ENCODE peak calls at places on chromosome 18, in four cellular contexts. One of them, this sample, is unnamed.

GRCh38 chr18:29560270-29560669 is 1383.3 kb upstream of the CDH2 start:
- DNase-seq in transverse colon: no peak
- DNase-seq in ovary: no peak
- DNase-seq in stomach: no peak
- DNase-seq in this sample: no peak

GRCh38 chr18:77650799-77651385 is 401.2 kb downstream of the GALR1 start:
- DNase-seq in stomach: peak
- DNase-seq in ovary: peak
- DNase-seq in transverse colon: peak
- DNase-seq in this sample: peak

GRCh38 chr18:9951022-9951859 is 37.4 kb downstream of the VAPA start:
- DNase-seq in stomach: no peak
- DNase-seq in transverse colon: peak
- DNase-seq in ovary: peak
- DNase-seq in this sample: no peak

GRCh38 chr18:79588636-79589481 is 90.7 kb upstream of the CTDP1 start:
- DNase-seq in ovary: peak
- DNase-seq in stomach: peak
- DNase-seq in transverse colon: peak
- DNase-seq in this sample: peak

GRCh38 chr18:54119524-54120019 is 104.9 kb downstream of the MBD2 start:
- DNase-seq in ovary: no peak
- DNase-seq in stomach: no peak
- DNase-seq in transverse colon: no peak
- DNase-seq in this sample: peak

GRCh38 chr18:10822457-10822856 is 296.6 kb downstream of the NAPG start:
- DNase-seq in transverse colon: no peak
- DNase-seq in ovary: no peak
- DNase-seq in stomach: no peak
- DNase-seq in this sample: no peak

GRCh38 chr18:25832008-25832604 is 258.3 kb downstream of the SS18 start:
- DNase-seq in ovary: peak
- DNase-seq in transverse colon: peak
- DNase-seq in stomach: peak
- DNase-seq in this sample: peak

GRCh38 chr18:48979944-48980890 is 29.5 kb upstream of the SMAD7 start:
- DNase-seq in ovary: no peak
- DNase-seq in stomach: no peak
- DNase-seq in transverse colon: peak
- DNase-seq in this sample: no peak

GRCh38 chr18:48829443-48830149 is 121.2 kb downstream of the SMAD7 start:
- DNase-seq in stomach: peak
- DNase-seq in ovary: no peak
- DNase-seq in transverse colon: no peak
- DNase-seq in this sample: no peak

GRCh38 chr18:49055787-49056186 is 105.0 kb upstream of the SMAD7 start:
- DNase-seq in ovary: peak
- DNase-seq in stomach: peak
- DNase-seq in transverse colon: peak
- DNase-seq in this sample: peak

GRCh38 chr18:43159091-43159490 is 43.6 kb upstream of the RIT2 start:
- DNase-seq in transverse colon: no peak
- DNase-seq in ovary: no peak
- DNase-seq in stomach: no peak
- DNase-seq in this sample: peak

GRCh38 chr18:35267809-35268208 is 22.2 kb downstream of the ZSCAN30 start:
- DNase-seq in ovary: peak
- DNase-seq in transverse colon: peak
- DNase-seq in stomach: no peak
- DNase-seq in this sample: peak

GRCh38 chr18:51337406-51337805 is 139.9 kb upstream of the MEX3C start:
- DNase-seq in transverse colon: no peak
- DNase-seq in ovary: no peak
- DNase-seq in stomach: no peak
- DNase-seq in this sample: no peak

GRCh38 chr18:78526275-78526674 is 453.3 kb upstream of the SALL3 start:
- DNase-seq in stomach: no peak
- DNase-seq in transverse colon: no peak
- DNase-seq in ovary: no peak
- DNase-seq in this sample: no peak

GRCh38 chr18:78519394-78520062 is 460.1 kb upstream of the SALL3 start:
- DNase-seq in ovary: no peak
- DNase-seq in stomach: peak
- DNase-seq in transverse colon: no peak
- DNase-seq in this sample: no peak

GRCh38 chr18:73087291-73087977 is 219.6 kb upstream of the NETO1 start:
- DNase-seq in stomach: no peak
- DNase-seq in ovary: no peak
- DNase-seq in transverse colon: no peak
- DNase-seq in this sample: no peak

GRCh38 chr18:25247725-25248124 is 104.2 kb downstream of the ZNF521 start:
- DNase-seq in transverse colon: no peak
- DNase-seq in ovary: no peak
- DNase-seq in stomach: no peak
- DNase-seq in this sample: no peak

DNA sequence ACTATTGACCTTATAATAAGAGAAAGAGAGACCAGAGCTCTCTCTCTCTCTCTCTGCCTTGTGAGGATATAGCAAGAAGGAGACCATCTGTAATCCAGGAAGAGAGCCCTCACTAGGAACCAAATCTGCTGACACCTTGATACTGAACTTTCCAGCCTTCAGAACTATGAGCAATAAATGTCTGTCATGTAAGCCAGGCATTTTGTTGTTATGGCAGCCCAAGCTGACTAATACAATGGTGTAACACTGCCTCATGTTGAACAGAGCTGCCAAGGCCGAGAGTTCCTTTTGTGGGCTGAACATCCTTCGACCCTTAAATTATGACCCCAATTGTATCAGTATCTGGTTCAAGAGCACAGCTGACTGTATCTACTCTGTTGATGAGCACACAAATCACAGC is 108.0 kb downstream of the LRRC30 start:
- DNase-seq in transverse colon: no peak
- DNase-seq in stomach: no peak
- DNase-seq in ovary: no peak
- DNase-seq in this sample: no peak
- TF ChIP-seq CTCF in transverse colon: no peak
- TF ChIP-seq CTCF in stomach: no peak
- TF ChIP-seq CTCF in ovary: no peak
- TF ChIP-seq CTCF in this sample: no peak

GRCh38 chr18:32884543-32884942 is 111.7 kb upstream of the KLHL14 start:
- DNase-seq in ovary: no peak
- DNase-seq in transverse colon: no peak
- DNase-seq in stomach: no peak
- DNase-seq in this sample: no peak

GRCh38 chr18:32889620-32890593 is 117.1 kb upstream of the KLHL14 start:
- DNase-seq in ovary: no peak
- DNase-seq in stomach: no peak
- DNase-seq in transverse colon: no peak
- DNase-seq in this sample: no peak

GRCh38 chr18:32891797-32892196 is 119.0 kb upstream of the KLHL14 start:
- DNase-seq in ovary: no peak
- DNase-seq in transverse colon: no peak
- DNase-seq in stomach: no peak
- DNase-seq in this sample: no peak

GRCh38 chr18:32891130-32891529 is 118.3 kb upstream of the KLHL14 start:
- DNase-seq in stomach: no peak
- DNase-seq in transverse colon: no peak
- DNase-seq in ovary: no peak
- DNase-seq in this sample: no peak

GRCh38 chr18:32888311-32888710 is 115.5 kb upstream of the KLHL14 start:
- DNase-seq in transverse colon: no peak
- DNase-seq in stomach: no peak
- DNase-seq in ovary: no peak
- DNase-seq in this sample: no peak
- H3K4me3 ChIP-seq in transverse colon: no peak
- H3K4me3 ChIP-seq in stomach: no peak
- H3K4me3 ChIP-seq in ovary: no peak
- H3K4me3 ChIP-seq in this sample: no peak

GRCh38 chr18:57585846-57586242 is 658 bp downstream of the FECH start:
- DNase-seq in transverse colon: no peak
- DNase-seq in stomach: no peak
- DNase-seq in ovary: no peak
- DNase-seq in this sample: no peak

GRCh38 chr18:57589162-57589561 is 2.7 kb upstream of the FECH start:
- DNase-seq in stomach: no peak
- DNase-seq in transverse colon: no peak
- DNase-seq in ovary: no peak
- DNase-seq in this sample: no peak

GRCh38 chr18:57587262-57587661 is 760 bp upstream of the FECH start:
- DNase-seq in transverse colon: no peak
- DNase-seq in stomach: no peak
- DNase-seq in ovary: no peak
- DNase-seq in this sample: no peak

GRCh38 chr18:57585421-57585820 is 1.1 kb downstream of the FECH start:
- DNase-seq in stomach: no peak
- DNase-seq in ovary: no peak
- DNase-seq in transverse colon: no peak
- DNase-seq in this sample: no peak

DNA sequence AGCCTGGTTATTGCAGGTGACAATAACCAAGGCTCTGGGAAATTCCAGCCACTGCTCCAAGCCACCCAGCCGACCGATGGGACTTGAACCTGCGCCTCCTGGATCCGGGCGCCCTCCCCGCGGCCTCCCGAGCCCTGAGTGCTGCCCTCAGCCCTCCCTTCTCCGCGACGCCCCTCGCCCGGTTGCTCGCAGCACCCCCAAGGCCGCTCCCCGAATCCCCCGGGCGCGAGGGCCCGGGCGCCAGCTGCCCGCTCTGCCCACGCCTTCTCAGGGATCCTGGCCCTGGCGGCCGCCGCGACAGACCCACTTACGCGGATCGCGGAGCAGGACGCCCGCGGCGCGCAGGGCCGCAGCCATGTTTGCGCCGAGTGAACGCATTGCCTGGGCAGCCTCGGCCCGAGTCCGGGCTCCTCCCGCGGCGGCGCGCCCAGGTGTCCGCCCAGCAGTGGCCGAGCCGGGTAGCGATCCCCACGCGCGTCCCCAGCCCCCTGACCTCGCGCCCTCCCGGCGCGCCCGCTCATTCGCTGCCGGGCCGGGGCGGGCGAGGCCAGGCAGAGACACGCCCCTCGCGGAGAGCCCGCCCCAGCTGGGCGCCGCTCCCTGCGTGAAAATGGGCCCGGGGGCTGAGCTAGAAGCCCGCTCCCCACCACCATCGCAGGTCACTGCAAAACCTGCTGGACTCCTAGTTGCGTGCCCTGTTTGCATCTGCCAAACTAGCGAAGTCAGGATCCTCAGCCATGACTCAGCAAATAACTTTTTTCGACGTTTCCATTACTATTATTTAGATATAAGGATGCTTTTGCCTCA is at the start of gene FECH:
- DNase-seq in stomach: peak
- DNase-seq in transverse colon: peak
- DNase-seq in ovary: peak
- DNase-seq in this sample: peak
- TF ChIP-seq POLR2A in stomach: no peak
- TF ChIP-seq POLR2A in transverse colon: peak
- TF ChIP-seq POLR2A in ovary: peak
- TF ChIP-seq POLR2A in this sample: peak

DNA sequence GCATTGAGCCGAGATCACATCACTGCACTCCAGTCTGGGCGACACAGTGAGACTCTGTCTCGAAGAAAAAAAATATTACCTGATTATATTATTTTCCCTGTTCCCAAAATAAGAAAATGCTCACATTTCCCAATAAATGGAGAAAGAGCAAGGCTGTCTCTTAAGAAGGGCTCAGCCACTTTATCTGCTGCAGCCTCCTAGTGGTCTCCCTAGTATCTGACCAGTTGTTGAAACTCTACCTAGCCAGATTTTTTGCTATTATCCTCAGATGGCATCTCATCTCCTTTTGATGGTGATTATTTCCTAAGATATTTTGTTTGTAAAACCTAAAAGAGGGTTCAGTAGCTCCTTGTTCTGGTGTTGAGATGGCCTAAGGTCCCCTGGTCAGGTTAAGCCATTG is 114.3 kb downstream of the TPGS2 start:
- DNase-seq in transverse colon: no peak
- DNase-seq in ovary: no peak
- DNase-seq in stomach: no peak
- DNase-seq in this sample: no peak
- TF ChIP-seq CTCF in transverse colon: no peak
- TF ChIP-seq CTCF in ovary: no peak
- TF ChIP-seq CTCF in stomach: no peak
- TF ChIP-seq CTCF in this sample: no peak

GRCh38 chr18:6255121-6255742 is 159.5 kb downstream of the L3MBTL4 start:
- DNase-seq in stomach: no peak
- DNase-seq in transverse colon: no peak
- DNase-seq in ovary: no peak
- DNase-seq in this sample: peak
- H3K4me3 ChIP-seq in stomach: no peak
- H3K4me3 ChIP-seq in transverse colon: no peak
- H3K4me3 ChIP-seq in ovary: no peak
- H3K4me3 ChIP-seq in this sample: no peak

GRCh38 chr18:2970344-2970743 is 42.6 kb downstream of the LPIN2 start:
- DNase-seq in stomach: no peak
- DNase-seq in ovary: no peak
- DNase-seq in transverse colon: no peak
- DNase-seq in this sample: no peak

GRCh38 chr18:2969695-2970094 is 43.2 kb downstream of the LPIN2 start:
- DNase-seq in stomach: no peak
- DNase-seq in ovary: no peak
- DNase-seq in transverse colon: no peak
- DNase-seq in this sample: no peak

GRCh38 chr18:2974731-2975130 is 38.2 kb downstream of the LPIN2 start:
- DNase-seq in transverse colon: no peak
- DNase-seq in ovary: no peak
- DNase-seq in stomach: no peak
- DNase-seq in this sample: no peak

GRCh38 chr18:2970762-2971659 is 41.9 kb downstream of the LPIN2 start:
- DNase-seq in transverse colon: no peak
- DNase-seq in ovary: no peak
- DNase-seq in stomach: no peak
- DNase-seq in this sample: no peak

DNA sequence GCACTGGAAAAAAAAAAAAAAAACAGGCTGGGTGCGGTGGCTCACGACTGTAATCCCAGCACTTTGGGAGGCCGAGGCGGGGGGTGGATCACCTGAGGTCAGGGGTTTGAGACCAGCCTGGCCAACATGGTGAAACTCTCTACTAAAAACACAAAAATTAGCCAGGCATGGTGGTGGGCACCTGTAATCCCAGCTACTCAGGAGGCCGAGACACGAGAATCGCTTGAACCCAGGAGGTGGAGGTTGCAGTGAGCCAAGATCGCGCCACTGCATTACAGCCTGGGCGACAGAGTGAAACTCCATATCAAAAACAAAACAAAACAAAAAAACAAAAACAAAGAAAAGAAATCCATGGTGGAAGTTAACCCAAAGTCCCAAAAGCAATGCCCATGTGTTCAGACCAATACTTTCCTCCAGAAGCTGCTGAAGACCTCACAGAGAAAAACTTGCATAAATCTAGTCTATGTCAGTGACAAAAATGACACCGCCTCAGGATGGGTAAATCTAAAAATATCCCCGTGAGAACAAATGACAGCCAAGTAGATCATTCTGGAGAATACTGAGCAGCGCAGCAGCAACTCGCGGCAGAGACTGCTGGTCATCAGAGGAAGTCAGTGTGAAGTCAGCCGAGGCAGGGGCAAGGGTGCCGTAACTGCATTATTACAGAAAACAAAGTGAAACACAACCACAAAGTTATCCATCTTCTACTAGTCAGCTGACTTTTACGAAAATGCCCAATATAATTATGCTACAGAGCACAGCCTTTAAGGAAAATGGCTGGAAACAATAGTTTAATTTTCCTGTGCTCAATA is 41.0 kb downstream of the LPIN2 start:
- DNase-seq in transverse colon: peak
- DNase-seq in ovary: peak
- DNase-seq in stomach: peak
- DNase-seq in this sample: no peak
- TF ChIP-seq POLR2A in transverse colon: peak
- TF ChIP-seq POLR2A in ovary: no peak
- TF ChIP-seq POLR2A in stomach: no peak
- TF ChIP-seq POLR2A in this sample: peak

This sample was measured in body of pancreas.